ENCODE peak calls at places on chromosomes 2 and 18, in six cellular contexts. One of them, this sample, is unnamed.

GRCh38 chr2:220660277-220661155 is 911.6 kb downstream of the EPHA4 start:
- DNase-seq in activated CD4-positive, alpha-beta T cell treated with anti-CD3 and anti-CD28 coated beads for 48 hours: no peak
- DNase-seq in fibroblast of the aortic adventitia: no peak
- DNase-seq in activated CD8-positive, alpha-beta memory T cell treated with anti-CD3 and anti-CD28 coated beads for 1 hour: no peak
- DNase-seq in effector memory CD8-positive, alpha-beta T cell: no peak
- DNase-seq in ELF-1: no peak
- DNase-seq in this sample: no peak

GRCh38 chr18:55999641-56000040 is 411.6 kb upstream of the TCF4 start:
- DNase-seq in activated CD4-positive, alpha-beta T cell treated with anti-CD3 and anti-CD28 coated beads for 48 hours: no peak
- DNase-seq in fibroblast of the aortic adventitia: peak; percentile 65
- DNase-seq in effector memory CD8-positive, alpha-beta T cell: no peak
- DNase-seq in ELF-1: no peak
- DNase-seq in activated CD8-positive, alpha-beta memory T cell treated with anti-CD3 and anti-CD28 coated beads for 1 hour: no peak
- DNase-seq in this sample: no peak

GRCh38 chr2:160294339-160294803 is 94.3 kb upstream of the ITGB6 start:
- DNase-seq in activated CD4-positive, alpha-beta T cell treated with anti-CD3 and anti-CD28 coated beads for 48 hours: peak; percentile 55
- DNase-seq in effector memory CD8-positive, alpha-beta T cell: no peak
- DNase-seq in ELF-1: no peak
- DNase-seq in fibroblast of the aortic adventitia: peak; percentile 98
- DNase-seq in activated CD8-positive, alpha-beta memory T cell treated with anti-CD3 and anti-CD28 coated beads for 1 hour: no peak
- DNase-seq in this sample: no peak

GRCh38 chr2:2573658-2574293 is 242.7 kb upstream of the MYT1L start:
- DNase-seq in activated CD4-positive, alpha-beta T cell treated with anti-CD3 and anti-CD28 coated beads for 48 hours: peak; percentile 6
- DNase-seq in fibroblast of the aortic adventitia: peak; percentile 0
- DNase-seq in ELF-1: no peak
- DNase-seq in activated CD8-positive, alpha-beta memory T cell treated with anti-CD3 and anti-CD28 coated beads for 1 hour: no peak
- DNase-seq in effector memory CD8-positive, alpha-beta T cell: no peak
- DNase-seq in this sample: no peak

GRCh38 chr2:84882775-84883550 is 2.1 kb upstream of the TRABD2A start:
- DNase-seq in effector memory CD8-positive, alpha-beta T cell: no peak
- DNase-seq in fibroblast of the aortic adventitia: no peak
- DNase-seq in activated CD8-positive, alpha-beta memory T cell treated with anti-CD3 and anti-CD28 coated beads for 1 hour: no peak
- DNase-seq in ELF-1: no peak
- DNase-seq in activated CD4-positive, alpha-beta T cell treated with anti-CD3 and anti-CD28 coated beads for 48 hours: peak; percentile 1
- DNase-seq in this sample: no peak

GRCh38 chr2:159322419-159322818 is 35.9 kb upstream of the WDSUB1 start:
- DNase-seq in fibroblast of the aortic adventitia: no peak
- DNase-seq in activated CD4-positive, alpha-beta T cell treated with anti-CD3 and anti-CD28 coated beads for 48 hours: no peak
- DNase-seq in activated CD8-positive, alpha-beta memory T cell treated with anti-CD3 and anti-CD28 coated beads for 1 hour: no peak
- DNase-seq in ELF-1: no peak
- DNase-seq in effector memory CD8-positive, alpha-beta T cell: no peak
- DNase-seq in this sample: no peak

GRCh38 chr2:5560981-5561380 is 131.2 kb upstream of the SOX11 start:
- DNase-seq in fibroblast of the aortic adventitia: no peak
- DNase-seq in activated CD4-positive, alpha-beta T cell treated with anti-CD3 and anti-CD28 coated beads for 48 hours: no peak
- DNase-seq in activated CD8-positive, alpha-beta memory T cell treated with anti-CD3 and anti-CD28 coated beads for 1 hour: no peak
- DNase-seq in effector memory CD8-positive, alpha-beta T cell: no peak
- DNase-seq in ELF-1: no peak
- DNase-seq in this sample: no peak

GRCh38 chr2:203437516-203437915 is 97.6 kb downstream of the RAPH1 start:
- DNase-seq in activated CD8-positive, alpha-beta memory T cell treated with anti-CD3 and anti-CD28 coated beads for 1 hour: no peak
- DNase-seq in effector memory CD8-positive, alpha-beta T cell: no peak
- DNase-seq in ELF-1: no peak
- DNase-seq in fibroblast of the aortic adventitia: no peak
- DNase-seq in activated CD4-positive, alpha-beta T cell treated with anti-CD3 and anti-CD28 coated beads for 48 hours: no peak
- DNase-seq in this sample: no peak

GRCh38 chr18:2312440-2312839 is 258.9 kb downstream of the METTL4 start:
- DNase-seq in ELF-1: no peak
- DNase-seq in activated CD8-positive, alpha-beta memory T cell treated with anti-CD3 and anti-CD28 coated beads for 1 hour: no peak
- DNase-seq in effector memory CD8-positive, alpha-beta T cell: no peak
- DNase-seq in fibroblast of the aortic adventitia: no peak
- DNase-seq in activated CD4-positive, alpha-beta T cell treated with anti-CD3 and anti-CD28 coated beads for 48 hours: no peak
- DNase-seq in this sample: no peak

GRCh38 chr18:39571511-39571910 is 2005.9 kb upstream of the CELF4 start:
- DNase-seq in activated CD8-positive, alpha-beta memory T cell treated with anti-CD3 and anti-CD28 coated beads for 1 hour: no peak
- DNase-seq in effector memory CD8-positive, alpha-beta T cell: no peak
- DNase-seq in fibroblast of the aortic adventitia: peak; percentile 19
- DNase-seq in activated CD4-positive, alpha-beta T cell treated with anti-CD3 and anti-CD28 coated beads for 48 hours: no peak
- DNase-seq in ELF-1: peak; percentile 20
- DNase-seq in this sample: no peak

GRCh38 chr2:85878719-85879390 is 9.9 kb downstream of the ST3GAL5 start:
- DNase-seq in effector memory CD8-positive, alpha-beta T cell: no peak
- DNase-seq in ELF-1: no peak
- DNase-seq in activated CD4-positive, alpha-beta T cell treated with anti-CD3 and anti-CD28 coated beads for 48 hours: no peak
- DNase-seq in activated CD8-positive, alpha-beta memory T cell treated with anti-CD3 and anti-CD28 coated beads for 1 hour: no peak
- DNase-seq in fibroblast of the aortic adventitia: peak; percentile 34
- DNase-seq in this sample: no peak

GRCh38 chr2:212898011-212898410 is 253.4 kb downstream of the IKZF2 start:
- DNase-seq in fibroblast of the aortic adventitia: no peak
- DNase-seq in activated CD4-positive, alpha-beta T cell treated with anti-CD3 and anti-CD28 coated beads for 48 hours: no peak
- DNase-seq in ELF-1: no peak
- DNase-seq in activated CD8-positive, alpha-beta memory T cell treated with anti-CD3 and anti-CD28 coated beads for 1 hour: no peak
- DNase-seq in effector memory CD8-positive, alpha-beta T cell: no peak
- DNase-seq in this sample: no peak

GRCh38 chr2:29916571-29916970 is 4.8 kb downstream of the ALK start:
- DNase-seq in ELF-1: no peak
- DNase-seq in activated CD4-positive, alpha-beta T cell treated with anti-CD3 and anti-CD28 coated beads for 48 hours: no peak
- DNase-seq in fibroblast of the aortic adventitia: no peak
- DNase-seq in effector memory CD8-positive, alpha-beta T cell: no peak
- DNase-seq in activated CD8-positive, alpha-beta memory T cell treated with anti-CD3 and anti-CD28 coated beads for 1 hour: no peak
- DNase-seq in this sample: no peak

GRCh38 chr2:105125428-105125827 is 87.6 kb downstream of the MRPS9 start:
- DNase-seq in activated CD4-positive, alpha-beta T cell treated with anti-CD3 and anti-CD28 coated beads for 48 hours: no peak
- DNase-seq in fibroblast of the aortic adventitia: no peak
- DNase-seq in activated CD8-positive, alpha-beta memory T cell treated with anti-CD3 and anti-CD28 coated beads for 1 hour: no peak
- DNase-seq in effector memory CD8-positive, alpha-beta T cell: no peak
- DNase-seq in ELF-1: peak; percentile 32
- DNase-seq in this sample: no peak

GRCh38 chr18:48840491-48840877 is 110.3 kb downstream of the SMAD7 start:
- DNase-seq in fibroblast of the aortic adventitia: no peak
- DNase-seq in activated CD4-positive, alpha-beta T cell treated with anti-CD3 and anti-CD28 coated beads for 48 hours: no peak
- DNase-seq in ELF-1: no peak
- DNase-seq in activated CD8-positive, alpha-beta memory T cell treated with anti-CD3 and anti-CD28 coated beads for 1 hour: no peak
- DNase-seq in effector memory CD8-positive, alpha-beta T cell: no peak
- DNase-seq in this sample: no peak

GRCh38 chr2:56376699-56377665 is 193.2 kb downstream of the CCDC85A start:
- DNase-seq in ELF-1: no peak
- DNase-seq in activated CD4-positive, alpha-beta T cell treated with anti-CD3 and anti-CD28 coated beads for 48 hours: no peak
- DNase-seq in effector memory CD8-positive, alpha-beta T cell: no peak
- DNase-seq in activated CD8-positive, alpha-beta memory T cell treated with anti-CD3 and anti-CD28 coated beads for 1 hour: no peak
- DNase-seq in fibroblast of the aortic adventitia: peak; percentile 55
- DNase-seq in this sample: no peak

GRCh38 chr18:48571619-48572384 is 33.0 kb downstream of the CTIF start:
- DNase-seq in ELF-1: no peak
- DNase-seq in activated CD8-positive, alpha-beta memory T cell treated with anti-CD3 and anti-CD28 coated beads for 1 hour: no peak
- DNase-seq in effector memory CD8-positive, alpha-beta T cell: no peak
- DNase-seq in activated CD4-positive, alpha-beta T cell treated with anti-CD3 and anti-CD28 coated beads for 48 hours: no peak
- DNase-seq in fibroblast of the aortic adventitia: peak; percentile 64
- DNase-seq in this sample: no peak

GRCh38 chr2:188022389-188022788 is 269.3 kb upstream of the GULP1 start:
- DNase-seq in ELF-1: no peak
- DNase-seq in fibroblast of the aortic adventitia: no peak
- DNase-seq in effector memory CD8-positive, alpha-beta T cell: no peak
- DNase-seq in activated CD8-positive, alpha-beta memory T cell treated with anti-CD3 and anti-CD28 coated beads for 1 hour: no peak
- DNase-seq in activated CD4-positive, alpha-beta T cell treated with anti-CD3 and anti-CD28 coated beads for 48 hours: no peak
- DNase-seq in this sample: no peak

GRCh38 chr2:237613679-237614078 is 13.7 kb upstream of the LRRFIP1 start:
- DNase-seq in activated CD4-positive, alpha-beta T cell treated with anti-CD3 and anti-CD28 coated beads for 48 hours: no peak
- DNase-seq in ELF-1: peak; percentile 59
- DNase-seq in activated CD8-positive, alpha-beta memory T cell treated with anti-CD3 and anti-CD28 coated beads for 1 hour: no peak
- DNase-seq in fibroblast of the aortic adventitia: no peak
- DNase-seq in effector memory CD8-positive, alpha-beta T cell: no peak
- DNase-seq in this sample: no peak

GRCh38 chr2:65153515-65153914 is 23.6 kb upstream of the RAB1A start:
- DNase-seq in activated CD8-positive, alpha-beta memory T cell treated with anti-CD3 and anti-CD28 coated beads for 1 hour: no peak
- DNase-seq in ELF-1: no peak
- DNase-seq in fibroblast of the aortic adventitia: no peak
- DNase-seq in activated CD4-positive, alpha-beta T cell treated with anti-CD3 and anti-CD28 coated beads for 48 hours: no peak
- DNase-seq in effector memory CD8-positive, alpha-beta T cell: no peak
- DNase-seq in this sample: no peak

GRCh38 chr18:22277758-22278157 is 108.4 kb downstream of the GATA6 start:
- DNase-seq in effector memory CD8-positive, alpha-beta T cell: no peak
- DNase-seq in activated CD4-positive, alpha-beta T cell treated with anti-CD3 and anti-CD28 coated beads for 48 hours: no peak
- DNase-seq in activated CD8-positive, alpha-beta memory T cell treated with anti-CD3 and anti-CD28 coated beads for 1 hour: no peak
- DNase-seq in fibroblast of the aortic adventitia: peak; percentile 49
- DNase-seq in ELF-1: no peak
- DNase-seq in this sample: no peak

GRCh38 chr2:19685713-19686112 is 216.1 kb downstream of the TTC32 start:
- DNase-seq in fibroblast of the aortic adventitia: peak; percentile 40
- DNase-seq in ELF-1: no peak
- DNase-seq in effector memory CD8-positive, alpha-beta T cell: no peak
- DNase-seq in activated CD8-positive, alpha-beta memory T cell treated with anti-CD3 and anti-CD28 coated beads for 1 hour: no peak
- DNase-seq in activated CD4-positive, alpha-beta T cell treated with anti-CD3 and anti-CD28 coated beads for 48 hours: no peak
- DNase-seq in this sample: no peak

GRCh38 chr2:73575280-73575679 is 66.9 kb downstream of the NAT8 start:
- DNase-seq in activated CD8-positive, alpha-beta memory T cell treated with anti-CD3 and anti-CD28 coated beads for 1 hour: no peak
- DNase-seq in effector memory CD8-positive, alpha-beta T cell: no peak
- DNase-seq in fibroblast of the aortic adventitia: no peak
- DNase-seq in activated CD4-positive, alpha-beta T cell treated with anti-CD3 and anti-CD28 coated beads for 48 hours: no peak
- DNase-seq in ELF-1: no peak
- DNase-seq in this sample: no peak

GRCh38 chr18:66066191-66066590 is 315.4 kb downstream of the CDH7 start:
- DNase-seq in effector memory CD8-positive, alpha-beta T cell: no peak
- DNase-seq in fibroblast of the aortic adventitia: no peak
- DNase-seq in activated CD8-positive, alpha-beta memory T cell treated with anti-CD3 and anti-CD28 coated beads for 1 hour: no peak
- DNase-seq in ELF-1: no peak
- DNase-seq in activated CD4-positive, alpha-beta T cell treated with anti-CD3 and anti-CD28 coated beads for 48 hours: no peak
- DNase-seq in this sample: no peak

GRCh38 chr18:36301884-36302283 is 4.4 kb downstream of the FHOD3 start:
- DNase-seq in activated CD8-positive, alpha-beta memory T cell treated with anti-CD3 and anti-CD28 coated beads for 1 hour: no peak
- DNase-seq in fibroblast of the aortic adventitia: no peak
- DNase-seq in activated CD4-positive, alpha-beta T cell treated with anti-CD3 and anti-CD28 coated beads for 48 hours: no peak
- DNase-seq in ELF-1: no peak
- DNase-seq in effector memory CD8-positive, alpha-beta T cell: no peak
- DNase-seq in this sample: no peak

GRCh38 chr2:240917009-240917683 is 11.0 kb downstream of the CROCC2 start:
- DNase-seq in effector memory CD8-positive, alpha-beta T cell: no peak
- DNase-seq in fibroblast of the aortic adventitia: no peak
- DNase-seq in activated CD8-positive, alpha-beta memory T cell treated with anti-CD3 and anti-CD28 coated beads for 1 hour: no peak
- DNase-seq in ELF-1: no peak
- DNase-seq in activated CD4-positive, alpha-beta T cell treated with anti-CD3 and anti-CD28 coated beads for 48 hours: no peak
- DNase-seq in this sample: no peak

GRCh38 chr18:31070206-31070605 is 27.7 kb upstream of the DSC3 start:
- DNase-seq in effector memory CD8-positive, alpha-beta T cell: no peak
- DNase-seq in activated CD4-positive, alpha-beta T cell treated with anti-CD3 and anti-CD28 coated beads for 48 hours: no peak
- DNase-seq in ELF-1: no peak
- DNase-seq in activated CD8-positive, alpha-beta memory T cell treated with anti-CD3 and anti-CD28 coated beads for 1 hour: no peak
- DNase-seq in fibroblast of the aortic adventitia: no peak
- DNase-seq in this sample: no peak

GRCh38 chr2:76212305-76212985 is 501.7 kb upstream of the GCFC2 start:
- DNase-seq in fibroblast of the aortic adventitia: no peak
- DNase-seq in ELF-1: no peak
- DNase-seq in effector memory CD8-positive, alpha-beta T cell: no peak
- DNase-seq in activated CD8-positive, alpha-beta memory T cell treated with anti-CD3 and anti-CD28 coated beads for 1 hour: no peak
- DNase-seq in activated CD4-positive, alpha-beta T cell treated with anti-CD3 and anti-CD28 coated beads for 48 hours: no peak
- DNase-seq in this sample: no peak

GRCh38 chr18:25109484-25109883 is 242.5 kb downstream of the ZNF521 start:
- DNase-seq in activated CD4-positive, alpha-beta T cell treated with anti-CD3 and anti-CD28 coated beads for 48 hours: no peak
- DNase-seq in effector memory CD8-positive, alpha-beta T cell: no peak
- DNase-seq in activated CD8-positive, alpha-beta memory T cell treated with anti-CD3 and anti-CD28 coated beads for 1 hour: no peak
- DNase-seq in fibroblast of the aortic adventitia: no peak
- DNase-seq in ELF-1: no peak
- DNase-seq in this sample: no peak